ENCODE peak calls at places on chromosomes 11 and 22, in ten cellular contexts. One of them, this sample, is unnamed.

GRCh38 chr11:64629103-64629502 is 38.1 kb downstream of the SLC22A12 start:
- DNase-seq in MM.1S: no peak
- DNase-seq in naive thymus-derived CD4-positive, alpha-beta T cell: no peak
- DNase-seq in mammary epithelial cell: no peak
- DNase-seq in cardiac muscle cell: no peak
- DNase-seq in neural progenitor cell: no peak
- DNase-seq in GM23248: no peak
- DNase-seq in mesenchymal stem cell: no peak
- DNase-seq in left lung: no peak
- DNase-seq in ascending aorta: no peak
- DNase-seq in this sample: no peak

GRCh38 chr11:11384829-11385228 is 31.8 kb upstream of the CSNK2A3 start:
- DNase-seq in ascending aorta: no peak
- DNase-seq in naive thymus-derived CD4-positive, alpha-beta T cell: no peak
- DNase-seq in left lung: no peak
- DNase-seq in neural progenitor cell: no peak
- DNase-seq in mesenchymal stem cell: no peak
- DNase-seq in GM23248: no peak
- DNase-seq in cardiac muscle cell: no peak
- DNase-seq in mammary epithelial cell: no peak
- DNase-seq in MM.1S: no peak
- DNase-seq in this sample: no peak

GRCh38 chr11:118629761-118630661 is 22.6 kb downstream of the PHLDB1 start:
- DNase-seq in ascending aorta: no peak
- DNase-seq in neural progenitor cell: no peak
- DNase-seq in naive thymus-derived CD4-positive, alpha-beta T cell: no peak
- DNase-seq in mesenchymal stem cell: no peak
- DNase-seq in GM23248: peak; percentile 37
- DNase-seq in MM.1S: no peak
- DNase-seq in left lung: peak; percentile 79
- DNase-seq in cardiac muscle cell: no peak
- DNase-seq in mammary epithelial cell: peak; percentile 21
- DNase-seq in this sample: no peak

GRCh38 chr11:1953489-1954284 is 6.6 kb downstream of the MRPL23 start:
- DNase-seq in left lung: peak; percentile 73
- DNase-seq in neural progenitor cell: no peak
- DNase-seq in cardiac muscle cell: no peak
- DNase-seq in ascending aorta: no peak
- DNase-seq in mesenchymal stem cell: no peak
- DNase-seq in MM.1S: no peak
- DNase-seq in mammary epithelial cell: no peak
- DNase-seq in GM23248: no peak
- DNase-seq in naive thymus-derived CD4-positive, alpha-beta T cell: peak; percentile 29
- DNase-seq in this sample: no peak

GRCh38 chr11:36000616-36001190 is 56.8 kb downstream of the LDLRAD3 start:
- DNase-seq in ascending aorta: no peak
- DNase-seq in MM.1S: no peak
- DNase-seq in left lung: no peak
- DNase-seq in naive thymus-derived CD4-positive, alpha-beta T cell: no peak
- DNase-seq in mammary epithelial cell: peak; percentile 49
- DNase-seq in cardiac muscle cell: no peak
- DNase-seq in neural progenitor cell: no peak
- DNase-seq in GM23248: no peak
- DNase-seq in mesenchymal stem cell: no peak
- DNase-seq in this sample: no peak

GRCh38 chr11:80327971-80328614 is 887.3 kb upstream of the TENM4 start:
- DNase-seq in mammary epithelial cell: no peak
- DNase-seq in mesenchymal stem cell: no peak
- DNase-seq in GM23248: no peak
- DNase-seq in naive thymus-derived CD4-positive, alpha-beta T cell: no peak
- DNase-seq in left lung: no peak
- DNase-seq in cardiac muscle cell: no peak
- DNase-seq in MM.1S: no peak
- DNase-seq in ascending aorta: no peak
- DNase-seq in neural progenitor cell: peak; percentile 59
- DNase-seq in this sample: no peak

GRCh38 chr22:19855504-19856409 is 1.1 kb upstream of the GNB1L start:
- DNase-seq in left lung: no peak
- DNase-seq in mammary epithelial cell: peak; percentile 57
- DNase-seq in ascending aorta: peak; percentile 82
- DNase-seq in MM.1S: peak; percentile 68
- DNase-seq in GM23248: peak; percentile 81
- DNase-seq in naive thymus-derived CD4-positive, alpha-beta T cell: no peak
- DNase-seq in mesenchymal stem cell: peak; percentile 46
- DNase-seq in cardiac muscle cell: no peak
- DNase-seq in neural progenitor cell: no peak
- DNase-seq in this sample: no peak

GRCh38 chr22:26673485-26673884 is 16.1 kb downstream of the MIAT start:
- DNase-seq in naive thymus-derived CD4-positive, alpha-beta T cell: no peak
- DNase-seq in left lung: no peak
- DNase-seq in MM.1S: no peak
- DNase-seq in mesenchymal stem cell: peak; percentile 23
- DNase-seq in GM23248: peak; percentile 81
- DNase-seq in ascending aorta: no peak
- DNase-seq in mammary epithelial cell: peak; percentile 86
- DNase-seq in neural progenitor cell: no peak
- DNase-seq in cardiac muscle cell: no peak
- DNase-seq in this sample: no peak

GRCh38 chr11:113118104-113118503 is 156.9 kb downstream of the NCAM1 start:
- DNase-seq in ascending aorta: no peak
- DNase-seq in mammary epithelial cell: no peak
- DNase-seq in MM.1S: no peak
- DNase-seq in mesenchymal stem cell: no peak
- DNase-seq in naive thymus-derived CD4-positive, alpha-beta T cell: no peak
- DNase-seq in GM23248: no peak
- DNase-seq in left lung: no peak
- DNase-seq in cardiac muscle cell: no peak
- DNase-seq in neural progenitor cell: no peak
- DNase-seq in this sample: no peak

GRCh38 chr11:86214710-86215109 is 29.8 kb upstream of the EED start:
- DNase-seq in neural progenitor cell: no peak
- DNase-seq in mesenchymal stem cell: no peak
- DNase-seq in GM23248: peak; percentile 17
- DNase-seq in left lung: no peak
- DNase-seq in naive thymus-derived CD4-positive, alpha-beta T cell: no peak
- DNase-seq in MM.1S: no peak
- DNase-seq in ascending aorta: no peak
- DNase-seq in cardiac muscle cell: no peak
- DNase-seq in mammary epithelial cell: peak; percentile 73
- DNase-seq in this sample: no peak

GRCh38 chr11:88487646-88488045 is 150.1 kb upstream of the CTSC start:
- DNase-seq in mammary epithelial cell: no peak
- DNase-seq in mesenchymal stem cell: no peak
- DNase-seq in naive thymus-derived CD4-positive, alpha-beta T cell: no peak
- DNase-seq in ascending aorta: no peak
- DNase-seq in MM.1S: no peak
- DNase-seq in left lung: no peak
- DNase-seq in neural progenitor cell: no peak
- DNase-seq in GM23248: no peak
- DNase-seq in cardiac muscle cell: no peak
- DNase-seq in this sample: no peak

GRCh38 chr11:57456960-57457642 is 3.2 kb upstream of the RTN4RL2 start:
- DNase-seq in neural progenitor cell: peak; percentile 93
- DNase-seq in mammary epithelial cell: peak; percentile 68
- DNase-seq in naive thymus-derived CD4-positive, alpha-beta T cell: peak; percentile 75
- DNase-seq in MM.1S: peak; percentile 74
- DNase-seq in mesenchymal stem cell: peak; percentile 84
- DNase-seq in left lung: peak; percentile 96
- DNase-seq in GM23248: peak; percentile 88
- DNase-seq in ascending aorta: peak; percentile 95
- DNase-seq in cardiac muscle cell: peak; percentile 91
- DNase-seq in this sample: peak; percentile 85

DNA sequence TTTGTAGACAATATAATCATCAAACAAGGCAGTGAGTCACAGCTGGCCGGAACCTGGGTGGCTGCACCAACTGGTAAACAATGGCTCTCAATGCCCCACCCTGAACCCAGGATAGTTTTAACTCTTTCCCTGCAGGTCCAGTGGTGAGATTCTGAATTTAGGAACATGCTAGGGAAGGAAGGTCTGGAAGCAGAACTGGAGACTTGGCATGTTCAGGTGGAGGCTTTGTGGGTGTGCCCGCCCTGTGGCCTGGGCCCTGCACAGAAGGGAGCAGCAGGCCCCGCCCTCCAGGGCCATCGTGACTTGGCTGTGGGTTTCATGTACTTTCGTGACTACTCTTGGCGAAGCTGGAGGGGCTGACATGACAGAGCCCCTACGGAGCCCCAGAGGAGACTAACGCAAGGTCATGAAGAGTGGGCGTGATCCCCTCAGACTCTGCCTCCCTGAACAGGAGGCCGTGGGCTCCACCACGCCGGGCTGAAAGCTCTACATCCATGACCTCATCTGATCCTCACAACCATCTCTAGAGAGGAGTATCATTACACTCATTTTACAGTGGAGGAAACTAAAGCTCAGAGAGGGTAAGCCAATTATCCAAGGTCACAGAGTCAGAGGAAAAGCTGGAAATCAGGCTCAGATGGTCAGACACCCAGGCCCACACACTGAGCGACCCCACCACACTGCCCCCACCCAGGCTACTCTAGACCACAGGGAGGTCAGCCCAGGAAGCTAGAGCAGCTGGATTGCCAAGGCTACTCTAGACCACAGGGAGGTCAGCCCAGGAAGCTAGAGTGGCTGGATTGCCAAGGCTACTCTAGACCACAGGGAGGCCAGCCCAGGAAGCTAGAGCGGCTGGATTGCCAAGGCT is 27.3 kb downstream of the MAFF start:
- DNase-seq in mesenchymal stem cell: no peak
- DNase-seq in GM23248: peak; percentile 91
- DNase-seq in MM.1S: no peak
- DNase-seq in mammary epithelial cell: peak; percentile 88
- DNase-seq in naive thymus-derived CD4-positive, alpha-beta T cell: no peak
- DNase-seq in cardiac muscle cell: no peak
- DNase-seq in left lung: no peak
- DNase-seq in ascending aorta: peak; percentile 81
- DNase-seq in neural progenitor cell: no peak
- DNase-seq in this sample: no peak
- H3K27ac ChIP-seq in mesenchymal stem cell: no peak overlapping the region
- H3K27ac ChIP-seq in GM23248: peak overlapping the region; percentile 95
- H3K27ac ChIP-seq in MM.1S: no peak overlapping the region
- H3K27ac ChIP-seq in mammary epithelial cell: peak overlapping the region; percentile 93
- H3K27ac ChIP-seq in naive thymus-derived CD4-positive, alpha-beta T cell: no peak overlapping the region
- H3K27ac ChIP-seq in cardiac muscle cell: no peak overlapping the region
- H3K27ac ChIP-seq in left lung: peak overlapping the region; percentile 63
- H3K27ac ChIP-seq in ascending aorta: peak overlapping the region; percentile 76
- H3K27ac ChIP-seq in neural progenitor cell: no peak overlapping the region
- H3K27ac ChIP-seq in this sample: no peak overlapping the region

GRCh38 chr11:116537121-116537520 is 235.7 kb downstream of the BUD13 start:
- DNase-seq in MM.1S: no peak
- DNase-seq in cardiac muscle cell: no peak
- DNase-seq in left lung: no peak
- DNase-seq in mammary epithelial cell: no peak
- DNase-seq in GM23248: no peak
- DNase-seq in ascending aorta: peak; percentile 30
- DNase-seq in mesenchymal stem cell: no peak
- DNase-seq in naive thymus-derived CD4-positive, alpha-beta T cell: no peak
- DNase-seq in neural progenitor cell: no peak
- DNase-seq in this sample: no peak

GRCh38 chr11:116540645-116541044 is 232.1 kb downstream of the BUD13 start:
- DNase-seq in left lung: no peak
- DNase-seq in ascending aorta: peak; percentile 53
- DNase-seq in neural progenitor cell: no peak
- DNase-seq in cardiac muscle cell: no peak
- DNase-seq in GM23248: no peak
- DNase-seq in MM.1S: no peak
- DNase-seq in mammary epithelial cell: no peak
- DNase-seq in naive thymus-derived CD4-positive, alpha-beta T cell: no peak
- DNase-seq in mesenchymal stem cell: no peak
- DNase-seq in this sample: no peak

GRCh38 chr11:116540019-116540418 is 232.8 kb downstream of the BUD13 start:
- DNase-seq in mesenchymal stem cell: no peak
- DNase-seq in cardiac muscle cell: no peak
- DNase-seq in GM23248: no peak
- DNase-seq in neural progenitor cell: no peak
- DNase-seq in MM.1S: no peak
- DNase-seq in left lung: no peak
- DNase-seq in naive thymus-derived CD4-positive, alpha-beta T cell: no peak
- DNase-seq in ascending aorta: peak; percentile 28
- DNase-seq in mammary epithelial cell: no peak
- DNase-seq in this sample: no peak

GRCh38 chr11:116537736-116538135 is 235.1 kb downstream of the BUD13 start:
- DNase-seq in mesenchymal stem cell: no peak
- DNase-seq in mammary epithelial cell: no peak
- DNase-seq in left lung: no peak
- DNase-seq in ascending aorta: peak; percentile 39
- DNase-seq in neural progenitor cell: no peak
- DNase-seq in cardiac muscle cell: no peak
- DNase-seq in naive thymus-derived CD4-positive, alpha-beta T cell: no peak
- DNase-seq in GM23248: no peak
- DNase-seq in MM.1S: no peak
- DNase-seq in this sample: no peak

GRCh38 chr11:116539211-116539610 is 233.6 kb downstream of the BUD13 start:
- DNase-seq in MM.1S: no peak
- DNase-seq in mesenchymal stem cell: no peak
- DNase-seq in mammary epithelial cell: no peak
- DNase-seq in ascending aorta: peak; percentile 28
- DNase-seq in neural progenitor cell: no peak
- DNase-seq in cardiac muscle cell: no peak
- DNase-seq in naive thymus-derived CD4-positive, alpha-beta T cell: no peak
- DNase-seq in GM23248: no peak
- DNase-seq in left lung: no peak
- DNase-seq in this sample: no peak
- H3K27me3 ChIP-seq in MM.1S: no peaks in the 10 kb centered on the region
- H3K27me3 ChIP-seq in mesenchymal stem cell: no peaks in the 10 kb centered on the region
- H3K27me3 ChIP-seq in mammary epithelial cell: peaks cover 3% of the 10 kb centered on the region
- H3K27me3 ChIP-seq in ascending aorta: no peaks in the 10 kb centered on the region
- H3K27me3 ChIP-seq in neural progenitor cell: no peaks in the 10 kb centered on the region
- H3K27me3 ChIP-seq in cardiac muscle cell: peaks cover under 1% of the 10 kb centered on the region
- H3K27me3 ChIP-seq in naive thymus-derived CD4-positive, alpha-beta T cell: no peaks in the 10 kb centered on the region
- H3K27me3 ChIP-seq in GM23248: peaks cover 9% of the 10 kb centered on the region
- H3K27me3 ChIP-seq in left lung: no peaks in the 10 kb centered on the region
- H3K27me3 ChIP-seq in this sample: no peaks in the 10 kb centered on the region

GRCh38 chr22:36244522-36245391 is 5.4 kb upstream of the APOL2 start:
- DNase-seq in naive thymus-derived CD4-positive, alpha-beta T cell: no peak
- DNase-seq in left lung: no peak
- DNase-seq in neural progenitor cell: no peak
- DNase-seq in mesenchymal stem cell: no peak
- DNase-seq in ascending aorta: no peak
- DNase-seq in mammary epithelial cell: no peak
- DNase-seq in GM23248: peak; percentile 55
- DNase-seq in cardiac muscle cell: no peak
- DNase-seq in MM.1S: no peak
- DNase-seq in this sample: no peak
- H3K36me3 ChIP-seq in naive thymus-derived CD4-positive, alpha-beta T cell: no peaks in the 10 kb centered on the region
- H3K36me3 ChIP-seq in left lung: no peaks in the 10 kb centered on the region
- H3K36me3 ChIP-seq in neural progenitor cell: no peaks in the 10 kb centered on the region
- H3K36me3 ChIP-seq in mesenchymal stem cell: no peaks in the 10 kb centered on the region
- H3K36me3 ChIP-seq in ascending aorta: no peaks in the 10 kb centered on the region
- H3K36me3 ChIP-seq in mammary epithelial cell: no peaks in the 10 kb centered on the region
- H3K36me3 ChIP-seq in GM23248: no peaks in the 10 kb centered on the region
- H3K36me3 ChIP-seq in cardiac muscle cell: no peaks in the 10 kb centered on the region
- H3K36me3 ChIP-seq in MM.1S: no peaks in the 10 kb centered on the region
- H3K36me3 ChIP-seq in this sample: no peaks in the 10 kb centered on the region

GRCh38 chr11:74818283-74818946 is 69.8 kb downstream of the RNF169 start:
- DNase-seq in MM.1S: no peak
- DNase-seq in mesenchymal stem cell: peak; percentile 7
- DNase-seq in neural progenitor cell: no peak
- DNase-seq in naive thymus-derived CD4-positive, alpha-beta T cell: no peak
- DNase-seq in left lung: no peak
- DNase-seq in cardiac muscle cell: no peak
- DNase-seq in ascending aorta: no peak
- DNase-seq in GM23248: no peak
- DNase-seq in mammary epithelial cell: no peak
- DNase-seq in this sample: no peak
- H3K27ac ChIP-seq in MM.1S: no peak overlapping the region
- H3K27ac ChIP-seq in mesenchymal stem cell: no peak overlapping the region
- H3K27ac ChIP-seq in neural progenitor cell: no peak overlapping the region
- H3K27ac ChIP-seq in naive thymus-derived CD4-positive, alpha-beta T cell: no peak overlapping the region
- H3K27ac ChIP-seq in left lung: no peak overlapping the region
- H3K27ac ChIP-seq in cardiac muscle cell: no peak overlapping the region
- H3K27ac ChIP-seq in ascending aorta: peak overlapping the region; percentile 56
- H3K27ac ChIP-seq in GM23248: no peak overlapping the region
- H3K27ac ChIP-seq in mammary epithelial cell: no peak overlapping the region
- H3K27ac ChIP-seq in this sample: no peak overlapping the region

This sample was measured in WERI-Rb-1.